ENCODE peak calls at places on chromosomes 13 and 19, in six cellular contexts. One of them, this sample, is unnamed.

GRCh38 chr19:22331521-22331920 is 45.3 kb downstream of the ZNF729 start:
- DNase-seq in hepatocyte: no peak
- DNase-seq in fibroblast of lung: no peak
- DNase-seq in PC-3: no peak
- DNase-seq in IMR-90: no peak
- DNase-seq in mammary epithelial cell: no peak
- DNase-seq in this sample: no peak

GRCh38 chr19:40090256-40091204 is at the start of gene ZNF780A:
- DNase-seq in hepatocyte: peak; percentile 80
- DNase-seq in fibroblast of lung: peak; percentile 72
- DNase-seq in PC-3: peak; percentile 55
- DNase-seq in IMR-90: peak; percentile 47
- DNase-seq in mammary epithelial cell: peak; percentile 51
- DNase-seq in this sample: no peak

GRCh38 chr19:15062036-15062435 is 12.8 kb downstream of the CASP14 start:
- DNase-seq in hepatocyte: no peak
- DNase-seq in fibroblast of lung: no peak
- DNase-seq in PC-3: no peak
- DNase-seq in IMR-90: no peak
- DNase-seq in mammary epithelial cell: no peak
- DNase-seq in this sample: no peak

GRCh38 chr19:7665076-7665475 is 3.8 kb upstream of the RETN start:
- DNase-seq in hepatocyte: no peak
- DNase-seq in fibroblast of lung: no peak
- DNase-seq in PC-3: no peak
- DNase-seq in IMR-90: peak; percentile 73
- DNase-seq in mammary epithelial cell: no peak
- DNase-seq in this sample: no peak

GRCh38 chr19:34733266-34733825 is 697 bp upstream of the ZNF181 start:
- DNase-seq in hepatocyte: peak; percentile 68
- DNase-seq in fibroblast of lung: no peak
- DNase-seq in PC-3: no peak
- DNase-seq in IMR-90: no peak
- DNase-seq in mammary epithelial cell: no peak
- DNase-seq in this sample: no peak

GRCh38 chr19:4972509-4973230 is 3.8 kb downstream of the KDM4B start:
- DNase-seq in hepatocyte: no peak
- DNase-seq in fibroblast of lung: peak; percentile 62
- DNase-seq in PC-3: peak; percentile 91
- DNase-seq in IMR-90: peak; percentile 69
- DNase-seq in mammary epithelial cell: peak; percentile 50
- DNase-seq in this sample: no peak

GRCh38 chr13:76813874-76814273 is 72.3 kb downstream of the KCTD12 start:
- DNase-seq in hepatocyte: peak; percentile 74
- DNase-seq in fibroblast of lung: no peak
- DNase-seq in PC-3: no peak
- DNase-seq in IMR-90: no peak
- DNase-seq in mammary epithelial cell: no peak
- DNase-seq in this sample: no peak

GRCh38 chr13:113288880-113289279 is 8.2 kb upstream of the LAMP1 start:
- DNase-seq in hepatocyte: no peak
- DNase-seq in fibroblast of lung: no peak
- DNase-seq in PC-3: no peak
- DNase-seq in IMR-90: no peak
- DNase-seq in mammary epithelial cell: peak; percentile 66
- DNase-seq in this sample: peak; percentile 80

GRCh38 chr13:76330756-76331155 is 555.4 kb downstream of the KCTD12 start:
- DNase-seq in hepatocyte: no peak
- DNase-seq in fibroblast of lung: no peak
- DNase-seq in PC-3: no peak
- DNase-seq in IMR-90: no peak
- DNase-seq in mammary epithelial cell: no peak
- DNase-seq in this sample: no peak

GRCh38 chr13:113851826-113852535 is 11.9 kb downstream of the GAS6 start:
- DNase-seq in hepatocyte: no peak
- DNase-seq in fibroblast of lung: no peak
- DNase-seq in PC-3: no peak
- DNase-seq in IMR-90: no peak
- DNase-seq in mammary epithelial cell: no peak
- DNase-seq in this sample: no peak

DNA sequence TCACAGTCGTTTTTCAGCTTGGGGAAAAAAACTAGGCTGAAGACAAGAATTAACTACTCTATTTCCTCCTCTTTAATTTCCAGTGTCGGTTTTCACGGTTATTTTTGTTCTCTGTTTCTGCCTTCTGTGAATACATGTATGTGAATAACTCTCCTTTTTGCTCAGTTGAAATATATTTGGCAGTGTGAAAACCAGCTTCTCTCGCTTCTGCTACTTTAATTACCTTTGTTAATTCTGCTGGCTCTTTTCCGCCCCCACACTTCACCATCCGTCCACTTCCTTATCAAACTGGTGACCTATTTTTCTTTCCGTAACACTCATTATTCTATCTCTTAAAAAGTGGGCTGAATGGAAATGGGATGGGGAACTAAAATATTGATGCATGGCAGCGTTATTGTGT is 126.4 kb downstream of the POU4F1 start:
- DNase-seq in hepatocyte: no peak
- DNase-seq in fibroblast of lung: no peak
- DNase-seq in PC-3: no peak
- DNase-seq in IMR-90: no peak
- DNase-seq in mammary epithelial cell: no peak
- DNase-seq in this sample: no peak
- H3K4me2 ChIP-seq in hepatocyte: no peak overlapping the region
- H3K4me2 ChIP-seq in fibroblast of lung: no peak overlapping the region
- H3K4me2 ChIP-seq in PC-3: no peak overlapping the region
- H3K4me2 ChIP-seq in IMR-90: no peak overlapping the region
- H3K4me2 ChIP-seq in mammary epithelial cell: no peak overlapping the region
- H3K4me2 ChIP-seq in this sample: no peak overlapping the region

DNA sequence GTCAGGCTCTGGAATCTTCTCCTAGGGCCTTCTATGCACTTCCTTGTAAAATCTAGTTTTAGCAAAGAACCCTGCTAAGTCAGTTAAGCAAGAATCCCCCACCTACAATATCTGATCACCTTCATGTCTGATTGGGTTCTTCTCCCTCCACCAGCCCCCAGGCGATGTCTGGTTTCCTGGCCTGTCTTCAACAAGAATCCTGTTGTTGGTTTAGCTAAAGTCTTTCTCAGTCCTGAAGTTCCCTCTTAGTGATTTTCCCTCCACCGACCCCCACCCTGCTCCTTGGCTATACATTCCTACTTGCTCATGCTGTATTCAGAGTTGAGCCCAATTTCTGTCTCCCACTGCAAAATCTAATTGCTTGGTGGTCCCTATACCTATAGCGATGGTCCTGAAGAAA is 35.2 kb upstream of the SLC46A3 start:
- DNase-seq in hepatocyte: no peak
- DNase-seq in fibroblast of lung: no peak
- DNase-seq in PC-3: no peak
- DNase-seq in IMR-90: no peak
- DNase-seq in mammary epithelial cell: no peak
- DNase-seq in this sample: no peak
- H3K4me2 ChIP-seq in hepatocyte: no peak overlapping the region
- H3K4me2 ChIP-seq in fibroblast of lung: no peak overlapping the region
- H3K4me2 ChIP-seq in PC-3: no peak overlapping the region
- H3K4me2 ChIP-seq in IMR-90: no peak overlapping the region
- H3K4me2 ChIP-seq in mammary epithelial cell: no peak overlapping the region
- H3K4me2 ChIP-seq in this sample: no peak overlapping the region

GRCh38 chr13:23550164-23550563 is 20.0 kb upstream of the TNFRSF19 start:
- DNase-seq in hepatocyte: no peak
- DNase-seq in fibroblast of lung: no peak
- DNase-seq in PC-3: no peak
- DNase-seq in IMR-90: no peak
- DNase-seq in mammary epithelial cell: no peak
- DNase-seq in this sample: no peak

GRCh38 chr13:23544668-23545067 is 25.5 kb upstream of the TNFRSF19 start:
- DNase-seq in hepatocyte: no peak
- DNase-seq in fibroblast of lung: no peak
- DNase-seq in PC-3: no peak
- DNase-seq in IMR-90: no peak
- DNase-seq in mammary epithelial cell: no peak
- DNase-seq in this sample: no peak

GRCh38 chr13:23549724-23550123 is 20.5 kb upstream of the TNFRSF19 start:
- DNase-seq in hepatocyte: no peak
- DNase-seq in fibroblast of lung: no peak
- DNase-seq in PC-3: no peak
- DNase-seq in IMR-90: no peak
- DNase-seq in mammary epithelial cell: no peak
- DNase-seq in this sample: no peak

GRCh38 chr13:23551213-23552008 is 18.8 kb upstream of the TNFRSF19 start:
- DNase-seq in hepatocyte: no peak
- DNase-seq in fibroblast of lung: peak; percentile 6
- DNase-seq in PC-3: no peak
- DNase-seq in IMR-90: no peak
- DNase-seq in mammary epithelial cell: no peak
- DNase-seq in this sample: no peak

DNA sequence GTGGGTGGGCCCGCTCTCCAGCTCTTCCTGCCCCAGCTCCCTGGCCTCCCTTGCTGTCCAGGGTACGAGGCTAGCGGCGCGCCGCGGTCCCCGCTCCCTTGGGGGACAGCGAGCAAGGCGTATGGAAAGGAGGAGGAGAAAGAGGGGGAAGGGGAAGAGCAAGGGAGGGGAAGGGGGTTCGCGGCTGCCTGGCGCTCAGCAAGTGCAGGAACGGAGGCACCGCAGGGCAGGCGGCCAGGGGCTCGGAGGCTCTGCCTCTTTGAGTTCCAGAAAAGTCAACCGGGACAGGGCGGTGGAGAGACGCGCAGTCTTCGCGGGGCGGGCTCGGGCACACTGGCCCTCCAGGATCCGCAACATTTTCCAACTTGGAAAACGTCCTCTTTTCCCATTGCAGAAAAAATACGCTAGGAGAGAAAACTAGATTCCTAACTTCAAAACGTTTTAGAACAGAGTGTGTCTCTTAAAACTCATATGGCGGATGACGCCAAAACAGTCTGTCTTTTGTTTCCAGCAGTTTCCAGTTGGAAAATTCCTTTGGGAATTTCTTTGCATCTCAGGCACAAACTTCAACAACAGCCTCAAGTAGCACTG is 23.1 kb upstream of the TNFRSF19 start:
- DNase-seq in hepatocyte: peak; percentile 30
- DNase-seq in fibroblast of lung: peak; percentile 51
- DNase-seq in PC-3: no peak
- DNase-seq in IMR-90: peak; percentile 7
- DNase-seq in mammary epithelial cell: peak; percentile 4
- DNase-seq in this sample: no peak
- H3K4me2 ChIP-seq in hepatocyte: peak overlapping the region; percentile 70
- H3K4me2 ChIP-seq in fibroblast of lung: peak overlapping the region; percentile 91
- H3K4me2 ChIP-seq in PC-3: no peak overlapping the region
- H3K4me2 ChIP-seq in IMR-90: peak overlapping the region; percentile 85
- H3K4me2 ChIP-seq in mammary epithelial cell: peak overlapping the region; percentile 95
- H3K4me2 ChIP-seq in this sample: peak overlapping the region; percentile 90

DNA sequence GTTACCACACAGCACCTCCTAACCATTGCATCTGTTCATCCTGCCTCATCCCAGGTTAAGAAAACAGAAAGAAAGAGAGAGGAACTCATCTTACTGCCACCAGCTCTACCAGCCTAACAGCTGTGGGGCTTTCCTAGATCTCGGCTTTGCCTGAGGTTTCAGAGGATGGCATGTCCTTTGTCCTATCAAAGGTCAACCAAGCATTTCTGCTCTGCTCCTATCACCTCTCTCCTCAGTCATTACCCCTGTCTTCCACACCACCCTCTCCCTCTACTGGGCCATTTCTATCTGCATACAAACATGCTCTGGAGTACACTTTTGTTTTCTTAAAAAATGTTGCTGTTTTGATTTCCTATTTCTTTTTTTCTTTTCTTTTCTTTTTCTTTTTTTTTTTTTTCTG is 393.3 kb downstream of the IRS2 start:
- DNase-seq in hepatocyte: no peak
- DNase-seq in fibroblast of lung: no peak
- DNase-seq in PC-3: no peak
- DNase-seq in IMR-90: no peak
- DNase-seq in mammary epithelial cell: no peak
- DNase-seq in this sample: no peak
- H3K4me2 ChIP-seq in hepatocyte: no peak overlapping the region
- H3K4me2 ChIP-seq in fibroblast of lung: no peak overlapping the region
- H3K4me2 ChIP-seq in PC-3: no peak overlapping the region
- H3K4me2 ChIP-seq in IMR-90: no peak overlapping the region
- H3K4me2 ChIP-seq in mammary epithelial cell: no peak overlapping the region
- H3K4me2 ChIP-seq in this sample: no peak overlapping the region

DNA sequence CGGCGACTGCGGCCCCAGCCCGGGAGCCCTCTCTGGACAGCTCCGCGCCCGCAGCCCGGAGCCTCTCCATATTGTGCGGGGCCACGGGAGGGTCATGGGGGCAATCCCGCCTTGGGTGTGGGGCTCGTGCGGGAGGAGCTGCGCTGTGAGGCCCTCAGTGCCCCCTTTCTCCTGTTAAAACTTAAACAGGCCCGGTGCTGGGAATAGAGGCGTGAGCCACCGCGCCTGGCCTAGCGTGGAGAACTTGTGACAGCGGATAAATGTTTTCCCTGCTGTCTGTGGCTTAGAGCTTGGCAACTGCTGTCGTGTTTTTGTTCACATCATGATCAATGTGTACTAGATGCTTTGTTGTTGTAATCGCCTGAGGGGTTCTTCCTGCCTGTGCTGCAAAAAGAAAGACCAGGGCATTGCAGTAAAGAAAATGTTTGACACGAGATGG is 588 bp downstream of the ZNF844 start:
- DNase-seq in hepatocyte: peak; percentile 57
- DNase-seq in fibroblast of lung: peak; percentile 61
- DNase-seq in PC-3: no peak
- DNase-seq in IMR-90: peak; percentile 38
- DNase-seq in mammary epithelial cell: no peak
- DNase-seq in this sample: no peak
- H3K4me2 ChIP-seq in hepatocyte: peak overlapping the region; percentile 90
- H3K4me2 ChIP-seq in fibroblast of lung: peak overlapping the region; percentile 97
- H3K4me2 ChIP-seq in PC-3: peak overlapping the region; percentile 71
- H3K4me2 ChIP-seq in IMR-90: peak overlapping the region; percentile 98
- H3K4me2 ChIP-seq in mammary epithelial cell: no peak overlapping the region
- H3K4me2 ChIP-seq in this sample: peak overlapping the region; percentile 23

GRCh38 chr19:57812201-57812600 is 2.5 kb downstream of the ZNF552 start:
- DNase-seq in hepatocyte: no peak
- DNase-seq in fibroblast of lung: no peak
- DNase-seq in PC-3: no peak
- DNase-seq in IMR-90: no peak
- DNase-seq in mammary epithelial cell: no peak
- DNase-seq in this sample: no peak

GRCh38 chr19:57813919-57814504 is 701 bp downstream of the ZNF552 start:
- DNase-seq in hepatocyte: peak; percentile 62
- DNase-seq in fibroblast of lung: no peak
- DNase-seq in PC-3: peak; percentile 58
- DNase-seq in IMR-90: no peak
- DNase-seq in mammary epithelial cell: peak; percentile 34
- DNase-seq in this sample: no peak

GRCh38 chr19:57816652-57817051 is 1.9 kb upstream of the ZNF552 start:
- DNase-seq in hepatocyte: no peak
- DNase-seq in fibroblast of lung: no peak
- DNase-seq in PC-3: no peak
- DNase-seq in IMR-90: no peak
- DNase-seq in mammary epithelial cell: no peak
- DNase-seq in this sample: no peak

GRCh38 chr19:57815247-57816075 is 748 bp upstream of the ZNF552 start:
- DNase-seq in hepatocyte: no peak
- DNase-seq in fibroblast of lung: no peak
- DNase-seq in PC-3: no peak
- DNase-seq in IMR-90: no peak
- DNase-seq in mammary epithelial cell: no peak
- DNase-seq in this sample: no peak

GRCh38 chr19:57814505-57815246 is at the start of gene ZNF552:
- DNase-seq in hepatocyte: peak; percentile 94
- DNase-seq in fibroblast of lung: peak; percentile 94
- DNase-seq in PC-3: peak; percentile 97
- DNase-seq in IMR-90: peak; percentile 91
- DNase-seq in mammary epithelial cell: peak; percentile 92
- DNase-seq in this sample: peak; percentile 81
- H3K4me2 ChIP-seq in hepatocyte: peak within 1 kb of the TSS; percentile 76
- H3K4me2 ChIP-seq in fibroblast of lung: peak within 1 kb of the TSS; percentile 97
- H3K4me2 ChIP-seq in PC-3: peak within 1 kb of the TSS; percentile 98
- H3K4me2 ChIP-seq in IMR-90: peak within 1 kb of the TSS; percentile 80
- H3K4me2 ChIP-seq in mammary epithelial cell: peak within 1 kb of the TSS; percentile 75
- H3K4me2 ChIP-seq in this sample: peak within 1 kb of the TSS; percentile 97

This sample was measured in keratinocyte.